ENCODE peak calls at places on chromosomes 13 and 19, in eight cellular contexts. J is cardiac muscle cell; L is colonic mucosa; W is right lobe of liver; T is CD4-positive, CD25-positive, alpha-beta regulatory T cell; A is SJSA1; Y is neural progenitor cell; B is CD8-positive, alpha-beta T cell. M is an unnamed sample. For H3K4me1, the result is how much of the 10 kb centered on the place peaks cover.

GRCh38 chr13:59906413-59907027 is 257.2 kb downstream of the DIAPH3 start:
- DNase-seq in W (no peak), L (no peak), B (no peak), A (peak), T (peak), J (peak), Y (peak), M (no peak)

GRCh38 chr13:73782781-73783180 is 351.4 kb downstream of the KLF12 start:
- DNase-seq in A (no peak), B (no peak), W (no peak), T (no peak), L (no peak), J (no peak), Y (peak), M (no peak)

GRCh38 chr13:27961227-27962085 is 7.7 kb downstream of the CDX2 start:
- DNase-seq in W (no peak), T (no peak), Y (no peak), L (peak), J (no peak), B (no peak), A (no peak), M (no peak)

GRCh38 chr13:51643114-51643881 is 59.0 kb downstream of the WDFY2 start:
- DNase-seq in T (no peak), J (peak), W (no peak), L (no peak), Y (no peak), B (no peak), A (peak), M (no peak)

GRCh38 chr13:28716511-28716910 is 2.3 kb downstream of the SLC46A3 start:
- DNase-seq in W (peak), L (peak), T (no peak), J (peak), B (no peak), Y (no peak), A (peak), M (peak)

GRCh38 chr19:917323-918151 is at the start of gene KISS1R:
- DNase-seq in Y (peak), L (no peak), J (no peak), T (no peak), B (peak), A (no peak), W (no peak), M (no peak)

GRCh38 chr13:20359335-20359734 is 127.2 kb upstream of the GJB6 start:
- DNase-seq in A (peak), Y (no peak), J (peak), B (no peak), W (no peak), L (no peak), T (no peak), M (no peak)

GRCh38 chr13:28607187-28607955 is 51.6 kb upstream of the POMP start:
- DNase-seq in W (no peak), Y (no peak), B (no peak), A (no peak), T (no peak), L (no peak), J (no peak), M (no peak)

GRCh38 chr19:46955114-46955812 is 64.4 kb upstream of the NPAS1 start:
- DNase-seq in W (no peak), J (peak), Y (no peak), B (peak), L (no peak), T (peak), A (no peak), M (no peak)

GRCh38 chr13:46624353-46624752 is 71.4 kb downstream of the LRCH1 start:
- DNase-seq in B (no peak), Y (no peak), W (no peak), J (no peak), L (no peak), T (no peak), A (no peak), M (no peak)

GRCh38 chr19:39582442-39582841 is 19.9 kb upstream of the LGALS13 start:
- DNase-seq in T (no peak), Y (no peak), J (no peak), B (no peak), L (no peak), A (no peak), W (no peak), M (no peak)

GRCh38 chr13:22114630-22115311 is 443.9 kb downstream of the FGF9 start:
- DNase-seq in T (peak), L (no peak), W (no peak), B (no peak), Y (no peak), A (peak), J (peak), M (no peak)

GRCh38 chr13:34201050-34201913 is 383.3 kb downstream of the RFC3 start:
- DNase-seq in L (no peak), B (no peak), Y (no peak), J (peak), W (no peak), A (no peak), T (no peak), M (no peak)

GRCh38 chr19:41886761-41887710 is 4.1 kb downstream of the ARHGEF1 start:
- DNase-seq in Y (no peak), B (peak), J (no peak), A (no peak), L (no peak), T (peak), W (no peak), M (no peak)

GRCh38 chr19:29381353-29382203 is 144.2 kb upstream of the VSTM2B start:
- DNase-seq in W (peak), B (no peak), L (peak), T (no peak), Y (no peak), A (no peak), J (no peak), M (no peak)

GRCh38 chr13:52455677-52456041 is 381 bp downstream of the CKAP2 start:
- DNase-seq in T (peak), B (peak), W (peak), J (peak), L (peak), Y (peak), A (peak), M (peak)

GRCh38 chr19:39915848-39916215 is 18.6 kb downstream of the FCGBP start:
- DNase-seq in T (no peak), W (no peak), B (no peak), A (no peak), J (no peak), Y (no peak), L (peak), M (no peak)

GRCh38 chr19:56508282-56508778 is 675 bp downstream of the ZNF471 start:
- DNase-seq in L (no peak), A (no peak), T (no peak), Y (no peak), J (no peak), B (no peak), W (no peak), M (no peak)

GRCh38 chr13:42883142-42883541 is 101.8 kb downstream of the FAM216B start:
- DNase-seq in B (no peak), W (no peak), Y (no peak), T (no peak), L (no peak), J (peak), A (no peak), M (no peak)

GRCh38 chr19:57506163-57506562 is 6.4 kb downstream of the ZNF773 start:
- DNase-seq in T (no peak), J (no peak), L (no peak), Y (no peak), B (no peak), A (no peak), W (no peak), M (no peak)

GRCh38 chr13:30744056-30744684 is 8.8 kb downstream of the ALOX5AP start:
- DNase-seq in L (peak), T (peak), A (peak), Y (no peak), J (no peak), B (peak), W (no peak), M (no peak)

GRCh38 chr13:40442826-40443225 is 223.6 kb downstream of the FOXO1 start:
- DNase-seq in A (no peak), Y (no peak), L (no peak), B (no peak), W (no peak), J (no peak), T (no peak), M (no peak)

GRCh38 chr19:18423258-18424020 is 4.2 kb downstream of the SSBP4 start:
- DNase-seq in L (no peak), B (no peak), W (no peak), Y (no peak), T (no peak), J (no peak), A (no peak), M (no peak)

GRCh38 chr13:100808330-100808729 is 133.7 kb upstream of the TMTC4 start:
- DNase-seq in W (no peak), Y (peak), J (no peak), L (no peak), A (no peak), T (no peak), B (no peak), M (no peak)

GRCh38 chr13:21590231-21590630 is 13.7 kb downstream of the MICU2 start:
- DNase-seq in B (no peak), Y (no peak), J (no peak), W (no peak), L (no peak), T (no peak), A (no peak), M (no peak)

GRCh38 chr13:93249259-93249917 is 22.8 kb downstream of the GPC6 start:
- DNase-seq in W (no peak), L (no peak), J (peak), Y (no peak), A (peak), B (no peak), T (no peak), M (no peak)

GRCh38 chr13:113962386-113962785 is 11.5 kb downstream of the C13orf46 start:
- DNase-seq in B (no peak), W (peak), A (no peak), L (no peak), Y (no peak), T (no peak), J (no peak), M (peak)

GRCh38 chr13:99436013-99436412 is 65.3 kb upstream of the TM9SF2 start:
- DNase-seq in T (no peak), L (no peak), Y (no peak), B (no peak), A (no peak), J (no peak), W (no peak), M (no peak)

GRCh38 chr13:30114586-30115256 is 192.6 kb downstream of the KATNAL1 start:
- DNase-seq in L (peak), B (peak), A (peak), T (peak), W (peak), J (peak), Y (peak), M (peak)

GRCh38 chr13:112059457-112060317 is 7.3 kb upstream of the SOX1 start:
- DNase-seq in T (no peak), Y (peak), W (no peak), J (no peak), A (no peak), B (no peak), L (no peak), M (no peak)

GRCh38 chr13:51769455-51770127 is 34.4 kb downstream of the DHRS12 start:
- DNase-seq in A (no peak), Y (no peak), T (no peak), B (no peak), L (no peak), J (peak), W (no peak), M (no peak)

GRCh38 chr19:43738780-43739211 is 16.0 kb downstream of the SMG9 start:
- DNase-seq in T (no peak), A (no peak), J (no peak), B (no peak), W (no peak), L (peak), Y (no peak), M (no peak)

GRCh38 chr19:6064016-6064702 is 46.1 kb downstream of the RFX2 start:
- DNase-seq in T (no peak), J (no peak), A (no peak), L (no peak), Y (no peak), W (peak), B (no peak), M (no peak)

GRCh38 chr13:39484506-39485313 is 118.3 kb downstream of the LHFPL6 start:
- DNase-seq in Y (no peak), T (no peak), B (no peak), W (no peak), L (no peak), J (peak), A (peak), M (no peak)

GRCh38 chr19:17721821-17722220 is 2.5 kb downstream of the MAP1S start:
- DNase-seq in L (no peak), J (no peak), A (no peak), B (no peak), T (no peak), Y (no peak), W (peak), M (peak)

DNA sequence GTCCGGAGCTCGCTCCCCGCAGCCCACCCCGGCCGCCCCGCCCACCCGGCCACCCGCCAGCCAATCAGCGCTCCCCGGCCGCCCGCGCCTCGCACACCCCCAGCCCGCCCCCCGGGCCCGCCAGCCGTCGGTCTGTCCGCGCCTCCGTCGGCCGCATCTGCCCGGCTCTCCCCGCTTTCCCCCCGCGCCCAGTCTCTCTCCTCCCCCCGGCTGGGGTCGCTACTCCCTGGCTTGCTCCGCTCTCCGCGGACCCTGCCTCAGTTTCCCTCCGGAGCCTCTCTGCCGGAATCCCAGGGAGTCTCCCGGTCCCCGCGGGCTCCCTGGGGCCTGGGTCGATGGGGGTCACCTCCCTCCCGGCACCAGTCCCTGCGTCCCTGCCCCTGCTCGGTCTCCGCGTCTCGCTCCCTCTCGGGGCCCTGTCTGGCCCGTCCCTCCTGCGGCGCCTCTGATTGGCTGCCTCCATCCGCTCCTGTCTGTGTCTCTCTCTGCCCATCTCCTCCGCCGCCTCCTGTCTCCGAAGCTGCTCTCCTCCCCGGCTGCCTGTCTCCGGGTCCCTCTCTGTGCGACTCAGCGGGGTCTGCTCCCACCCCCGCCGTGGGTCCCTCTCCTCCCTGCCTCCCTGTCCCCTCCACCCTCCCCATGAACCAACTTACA is 485 bp downstream of the IL11 start:
- DNase-seq in L (no peak), Y (peak), T (peak), B (no peak), W (no peak), A (peak), J (peak), M (no peak)
- H3K4me3 ChIP-seq in L (peak), Y (peak), T (no peak), B (no peak), W (no peak), A (peak), J (peak), M (no peak)

DNA sequence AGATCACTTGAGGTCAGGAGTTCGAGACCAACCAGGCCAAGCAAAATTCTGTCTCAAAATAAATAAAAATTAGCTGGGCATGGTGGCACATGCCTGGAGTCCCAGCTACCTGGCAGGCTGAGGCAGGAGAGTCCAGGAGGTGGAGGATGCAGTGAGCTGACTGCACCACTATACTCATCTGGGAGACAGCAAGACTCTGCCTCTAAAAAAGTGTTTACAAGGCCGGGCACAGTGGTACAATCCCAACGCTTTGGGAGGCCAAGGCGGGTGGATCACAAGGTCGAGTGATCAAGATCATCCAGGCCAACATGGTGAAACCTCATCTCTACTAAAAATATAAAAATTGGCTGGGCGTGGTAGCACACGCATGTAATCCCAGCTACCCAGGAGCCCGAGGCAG is 4.2 kb upstream of the DAPK3 start:
- DNase-seq in A (no peak), W (no peak), L (no peak), Y (no peak), B (no peak), T (peak), J (no peak), M (no peak)
- H3K4me1 ChIP-seq in A (under half), W (under half), L (under half), Y (under half), B (under half), T (under half), J (under half), M (under half)

DNA sequence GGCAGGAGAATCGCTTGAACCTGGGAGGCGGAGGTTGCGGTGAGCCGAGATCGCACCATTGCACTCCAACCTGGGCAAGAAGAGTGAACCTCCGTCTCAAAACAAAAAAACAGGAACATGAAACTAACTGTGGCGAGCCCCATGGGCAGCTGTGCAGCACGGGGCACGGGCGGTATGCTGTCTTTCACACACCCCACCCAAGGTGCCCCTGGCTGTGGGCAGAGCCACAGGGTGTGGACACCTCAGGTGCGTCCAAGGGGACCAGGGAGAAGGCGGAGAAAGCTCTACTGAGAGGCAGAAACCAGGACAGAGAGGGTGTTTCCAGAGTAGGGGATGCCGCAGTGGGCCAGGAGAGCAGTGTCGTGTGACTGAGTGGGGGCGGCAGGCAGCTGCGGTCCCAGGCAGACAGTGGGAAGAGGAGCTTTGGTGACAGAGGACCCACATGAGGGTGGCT is 29.8 kb downstream of the CARS2 start:
- DNase-seq in B (no peak), J (no peak), Y (no peak), A (no peak), L (no peak), T (no peak), W (no peak), M (no peak)
- H3K27ac ChIP-seq in B (no peak), J (no peak), Y (no peak), A (no peak), L (no peak), T (no peak), W (no peak), M (no peak)

GRCh38 chr19:48715681-48716171 is 3.8 kb downstream of the MAMSTR start:
- DNase-seq in Y (no peak), W (no peak), J (no peak), A (no peak), B (no peak), T (no peak), L (peak), M (no peak)

GRCh38 chr19:48715276-48715675 is 4.2 kb downstream of the MAMSTR start:
- DNase-seq in B (no peak), W (no peak), L (peak), T (no peak), A (no peak), J (no peak), Y (no peak), M (peak)

GRCh38 chr19:48714759-48715261 is 4.7 kb downstream of the MAMSTR start:
- DNase-seq in A (no peak), J (no peak), Y (no peak), T (no peak), B (no peak), L (peak), W (no peak), M (no peak)

GRCh38 chr19:48718711-48719231 is 754 bp downstream of the MAMSTR start:
- DNase-seq in A (no peak), L (no peak), W (no peak), J (no peak), Y (no peak), B (no peak), T (no peak), M (peak)

DNA sequence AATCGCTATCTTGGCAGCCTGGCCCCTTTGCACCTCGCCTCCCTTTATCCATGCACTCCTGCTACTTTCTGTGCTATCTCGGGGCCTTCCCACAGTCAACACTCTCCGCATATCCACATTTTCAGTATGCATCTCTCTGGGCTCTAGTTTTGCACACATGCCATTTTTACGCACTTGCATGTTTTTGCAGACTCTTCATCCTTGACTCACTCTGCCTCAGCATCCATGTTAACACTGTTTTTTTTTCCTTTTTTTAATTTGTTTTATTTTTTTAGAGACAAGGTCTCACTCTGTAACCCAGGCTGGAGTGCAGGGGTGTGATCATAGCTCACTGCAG is 2.5 kb downstream of the MAMSTR start:
- DNase-seq in L (no peak), A (no peak), W (no peak), J (no peak), B (no peak), T (no peak), Y (no peak), M (no peak)
- H3K4me3 ChIP-seq in L (no peak), A (no peak), W (no peak), J (no peak), B (no peak), T (no peak), Y (no peak), M (peak)